ENCODE peak calls at places on chromosomes 7 and 10, in four cellular contexts. R is osteoblast, U is fibroblast of lung, K is GM23338. S is an unnamed sample.

GRCh38 chr7:85736085-85736484 is 549.2 kb upstream of the SEMA3D start:
- DNase-seq in R (no peak), U (no peak), K (no peak), S (no peak)

GRCh38 chr10:103047381-103047780 is 129.3 kb downstream of the CNNM2 start:
- DNase-seq in R (no peak), U (no peak), K (no peak), S (no peak)

GRCh38 chr7:43232376-43232775 is 119.9 kb downstream of the HECW1 start:
- DNase-seq in R (no peak), U (no peak), K (no peak), S (no peak)

GRCh38 chr10:50807851-50808776 is 68.4 kb downstream of the ASAH2B start:
- DNase-seq in R (peak), U (peak), K (peak), S (peak)

GRCh38 chr10:14573666-14574261 is 200.9 kb downstream of the FAM107B start:
- DNase-seq in R (no peak), U (peak), K (no peak), S (peak)

GRCh38 chr7:103989785-103990775 is 622 bp upstream of the RELN start:
- DNase-seq in R (peak), U (peak), K (peak), S (peak)

GRCh38 chr10:79142522-79143309 is 74.0 kb downstream of the ZMIZ1 start:
- DNase-seq in R (no peak), U (no peak), K (no peak), S (no peak)

GRCh38 chr7:50147952-50148351 is 54.9 kb upstream of the ZPBP start:
- DNase-seq in R (no peak), U (no peak), K (no peak), S (no peak)

DNA sequence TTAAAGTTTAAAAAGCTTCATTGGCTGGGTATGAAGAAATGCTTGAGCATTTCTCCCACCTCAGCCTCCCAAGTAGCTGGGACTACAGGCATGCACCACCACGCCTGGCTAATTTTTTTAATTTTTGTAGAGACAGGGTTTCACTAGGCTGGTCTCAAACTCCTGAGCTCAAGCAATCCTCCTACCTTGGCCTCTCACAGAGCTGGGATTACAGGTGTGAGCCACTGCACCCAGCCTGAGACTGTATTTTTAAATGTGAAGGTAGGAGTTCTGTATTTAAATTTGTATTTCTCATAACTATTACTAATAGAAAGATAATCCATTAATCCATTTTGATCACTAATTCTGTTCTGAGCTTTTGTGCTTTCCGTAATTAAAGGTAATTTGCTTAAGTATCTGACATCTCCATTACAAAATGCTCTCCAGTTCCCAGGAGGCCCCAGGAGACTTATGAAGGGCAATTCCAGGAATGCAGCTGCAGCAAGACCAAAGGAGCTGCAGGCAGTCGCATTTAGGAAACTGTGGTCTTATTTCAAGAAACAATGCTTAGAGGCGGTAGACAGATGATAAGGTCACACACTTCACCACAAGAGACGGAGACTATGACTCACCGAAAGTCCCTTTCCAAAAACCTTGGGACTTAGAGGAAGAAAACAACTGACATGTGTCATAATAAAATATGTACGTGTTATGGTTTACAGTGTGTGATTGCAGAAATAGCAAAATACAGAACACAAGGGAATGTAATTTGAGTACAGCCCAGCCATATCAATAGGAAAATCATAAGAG is 23.3 kb downstream of the YAE1 start:
- DNase-seq in R (peak), U (peak), K (peak), S (peak)
- H3K4me2 ChIP-seq in R (peak), U (peak), K (peak), S (peak)

GRCh38 chr7:122302826-122303521 is 1.6 kb downstream of the FEZF1 start:
- DNase-seq in R (peak), U (no peak), K (no peak), S (no peak)
- H3K4me2 ChIP-seq in R (no peak), U (no peak), K (peak), S (no peak)

DNA sequence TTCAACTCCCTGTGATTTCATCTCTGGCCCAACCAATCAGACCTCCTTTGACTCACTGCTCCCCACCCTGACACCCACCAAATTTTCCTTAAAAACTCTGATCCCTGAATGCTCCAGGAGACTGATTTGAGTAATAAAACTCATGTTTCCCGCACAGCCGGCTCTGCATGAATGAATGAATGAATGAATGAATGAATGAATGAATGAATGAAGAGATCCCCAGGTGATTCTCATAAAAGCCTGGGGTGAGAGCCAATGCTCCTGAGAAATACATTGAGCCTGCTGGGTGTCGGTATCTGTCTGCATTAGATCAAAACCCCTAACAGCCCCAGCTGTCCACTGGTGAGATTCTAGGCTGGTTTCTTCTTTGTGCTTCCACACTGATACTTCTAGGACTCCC is 58.7 kb downstream of the HTR7 start:
- DNase-seq in R (no peak), U (no peak), K (no peak), S (no peak)
- H3K4me2 ChIP-seq in R (no peak), U (no peak), K (no peak), S (no peak)

DNA sequence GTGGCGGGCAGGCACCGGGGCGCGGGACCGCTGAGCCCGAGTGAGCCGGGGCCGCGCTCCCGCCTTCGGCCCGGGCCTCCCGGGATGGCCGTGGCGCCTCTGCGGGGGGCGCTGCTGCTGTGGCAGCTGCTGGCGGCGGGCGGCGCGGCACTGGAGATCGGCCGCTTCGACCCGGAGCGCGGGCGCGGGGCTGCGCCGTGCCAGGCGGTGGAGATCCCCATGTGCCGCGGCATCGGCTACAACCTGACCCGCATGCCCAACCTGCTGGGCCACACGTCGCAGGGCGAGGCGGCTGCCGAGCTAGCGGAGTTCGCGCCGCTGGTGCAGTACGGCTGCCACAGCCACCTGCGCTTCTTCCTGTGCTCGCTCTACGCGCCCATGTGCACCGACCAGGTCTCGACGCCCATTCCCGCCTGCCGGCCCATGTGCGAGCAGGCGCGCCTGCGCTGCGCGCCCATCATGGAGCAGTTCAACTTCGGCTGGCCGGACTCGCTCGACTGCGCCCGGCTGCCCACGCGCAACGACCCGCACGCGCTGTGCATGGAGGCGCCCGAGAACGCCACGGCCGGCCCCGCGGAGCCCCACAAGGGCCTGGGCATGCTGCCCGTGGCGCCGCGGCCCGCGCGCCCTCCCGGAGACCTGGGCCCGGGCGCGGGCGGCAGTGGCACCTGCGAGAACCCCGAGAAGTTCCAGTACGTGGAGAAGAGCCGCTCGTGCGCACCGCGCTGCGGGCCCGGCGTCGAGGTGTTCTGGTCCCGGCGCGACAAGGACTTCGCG is 534 bp downstream of the FZD9 start:
- DNase-seq in R (peak), U (no peak), K (peak), S (no peak)
- H3K4me2 ChIP-seq in R (peak), U (no peak), K (peak), S (peak)

DNA sequence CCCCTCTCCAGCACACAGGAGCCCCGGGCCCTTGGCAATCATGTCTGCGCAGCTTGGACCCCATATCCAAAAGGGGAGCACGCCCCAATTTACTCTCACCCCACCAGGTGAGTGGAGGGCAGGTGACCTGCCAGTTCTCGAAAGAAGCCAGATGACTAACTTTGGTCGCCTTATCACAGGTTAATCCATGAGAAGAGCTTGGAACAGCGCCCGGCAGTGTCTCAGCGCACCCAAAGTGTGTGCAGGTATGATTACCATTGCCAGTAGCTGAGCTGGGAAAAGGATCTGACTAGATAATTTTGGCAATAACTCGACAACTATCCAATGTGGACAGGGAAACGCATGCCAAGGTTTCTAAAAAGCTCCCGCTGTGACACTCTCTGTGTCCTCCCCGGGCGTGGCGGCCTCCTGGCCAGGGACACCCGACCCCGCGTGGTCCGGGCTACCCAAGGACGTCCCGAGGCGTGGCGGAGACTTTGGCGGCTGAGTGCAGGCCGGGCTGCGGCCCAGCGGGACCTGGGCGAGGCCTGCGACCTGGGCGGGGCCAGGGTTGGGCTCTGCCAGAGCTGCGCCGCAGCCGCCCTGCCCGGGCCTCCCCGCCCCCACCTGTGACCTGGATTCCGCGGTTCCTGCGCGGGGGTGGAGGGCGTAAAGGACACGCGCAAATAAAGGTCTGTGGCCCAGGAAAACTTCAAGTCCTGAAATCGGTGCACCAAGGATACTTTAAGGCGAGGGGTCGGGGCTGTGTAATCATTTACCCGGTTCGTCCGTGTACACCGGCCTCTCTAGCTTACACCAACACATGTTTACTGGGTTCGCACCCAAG is 13.7 kb upstream of the WAPL start:
- DNase-seq in R (peak), U (peak), K (peak), S (peak)
- H3K4me2 ChIP-seq in R (peak), U (peak), K (peak), S (peak)

GRCh38 chr7:69342154-69342884 is 256.0 kb upstream of the AUTS2 start:
- DNase-seq in R (no peak), U (peak), K (no peak), S (peak)
- H3K4me2 ChIP-seq in R (no peak), U (no peak), K (no peak), S (no peak)

GRCh38 chr10:121788717-121789116 is 139.1 kb downstream of the ATE1 start:
- DNase-seq in R (no peak), U (no peak), K (no peak), S (no peak)

GRCh38 chr10:121781101-121781500 is 146.7 kb downstream of the ATE1 start:
- DNase-seq in R (no peak), U (no peak), K (no peak), S (no peak)

GRCh38 chr10:121788115-121788514 is 139.7 kb downstream of the ATE1 start:
- DNase-seq in R (no peak), U (peak), K (no peak), S (no peak)

GRCh38 chr10:121783782-121784372 is 144.0 kb downstream of the ATE1 start:
- DNase-seq in R (no peak), U (no peak), K (no peak), S (no peak)
- H3K4me2 ChIP-seq in R (no peak), U (no peak), K (no peak), S (no peak)

GRCh38 chr10:69869291-69869841 is 67.7 kb downstream of the COL13A1 start:
- DNase-seq in R (peak), U (peak), K (no peak), S (peak)
- H3K4me2 ChIP-seq in R (no peak), U (no peak), K (peak), S (peak)

GRCh38 chr10:114033566-114033965 is 10.1 kb upstream of the ADRB1 start:
- DNase-seq in R (no peak), U (no peak), K (no peak), S (no peak)
- H3K4me2 ChIP-seq in R (no peak), U (no peak), K (no peak), S (no peak)

S was measured in GM23248.